ENCODE peak calls at places on chromosomes 1 and 21, in seven cellular contexts. F is smooth muscle cell of the brain vasculature; M is stimulated activated CD4-positive, alpha-beta T cell treated with anti-CD3 and anti-CD28 coated beads, TNF-alpha, amount 100 ng/mL, for 1 hour; R is thyroid gland; V is C1 segment of cervical spinal cord; W is MCF 10A; L is RWPE1. S is an unnamed sample.
A peak's percentile ranks its signal among the peaks of the same experiment; 100 is the strongest.

GRCh38 chr1:197674286-197674685 is 101.0 kb downstream of the DENND1B start:
- DNase-seq in L (no peak), W (no peak), V (no peak), F (no peak), M (no peak), R (no peak), S (no peak)

GRCh38 chr1:89363196-89363595 is 663 bp upstream of the GBP6 start:
- DNase-seq in V (no peak), M (no peak), F (no peak), L (no peak), W (no peak), R (no peak), S (no peak)

GRCh38 chr1:44024031-44024902 is 7.0 kb downstream of the SLC6A9 start:
- DNase-seq in R (no peak), M (no peak), W (no peak), V (no peak), F (no peak), L (no peak), S (no peak)

GRCh38 chr1:15618685-15619525 is 1.6 kb downstream of the DDI2 start:
- DNase-seq in V (no peak), L (no peak), W (peak; percentile 63), R (no peak), F (no peak), M (no peak), S (no peak)

GRCh38 chr1:109185990-109186703 is 27.6 kb upstream of the SARS1 start:
- DNase-seq in L (no peak), F (no peak), V (no peak), R (peak; percentile 69), W (no peak), M (no peak), S (no peak)

GRCh38 chr1:119367332-119368124 is 1.1 kb upstream of the HAO2 start:
- DNase-seq in W (peak; percentile 60), V (no peak), M (no peak), F (peak; percentile 10), L (peak; percentile 72), R (no peak), S (peak; percentile 25)

GRCh38 chr1:50251592-50252165 is 143.0 kb downstream of the ELAVL4 start:
- DNase-seq in V (no peak), L (no peak), F (no peak), R (no peak), W (no peak), M (no peak), S (no peak)

GRCh38 chr21:45506241-45506817 is 35.9 kb downstream of the SLC19A1 start:
- DNase-seq in M (no peak), V (no peak), L (no peak), F (no peak), W (no peak), R (no peak), S (no peak)

GRCh38 chr1:81681104-81681503 is 119.6 kb upstream of the ADGRL2 start:
- DNase-seq in R (no peak), F (no peak), W (no peak), V (no peak), M (no peak), L (no peak), S (no peak)

GRCh38 chr1:197481101-197481500 is 213.0 kb downstream of the CRB1 start:
- DNase-seq in V (no peak), M (no peak), R (no peak), L (no peak), F (no peak), W (no peak), S (no peak)

GRCh38 chr21:36765229-36765628 is 66.3 kb downstream of the SIM2 start:
- DNase-seq in F (no peak), W (no peak), V (no peak), M (no peak), R (no peak), L (no peak), S (no peak)

GRCh38 chr1:108048311-108049082 is 83.5 kb upstream of the VAV3 start:
- DNase-seq in V (no peak), M (no peak), W (no peak), F (no peak), R (no peak), L (no peak), S (no peak)

GRCh38 chr1:44819257-44819593 is 10.9 kb downstream of the BTBD19 start:
- DNase-seq in V (no peak), R (no peak), F (no peak), M (no peak), L (no peak), W (no peak), S (no peak)

GRCh38 chr1:119046429-119047039 is 58.4 kb upstream of the TBX15 start:
- DNase-seq in M (no peak), W (peak; percentile 43), R (no peak), V (no peak), L (peak; percentile 9), F (no peak), S (no peak)

GRCh38 chr1:248165186-248165585 is 9.4 kb upstream of the OR2M2 start:
- DNase-seq in W (no peak), M (no peak), V (no peak), L (no peak), R (no peak), F (no peak), S (no peak)

GRCh38 chr1:68979891-68980290 is 483.0 kb upstream of the DEPDC1 start:
- DNase-seq in R (no peak), V (no peak), W (no peak), M (no peak), F (no peak), L (no peak), S (no peak)

GRCh38 chr1:107943694-107944093 is 21.3 kb downstream of the VAV3 start:
- DNase-seq in M (no peak), L (no peak), R (no peak), V (no peak), F (no peak), W (no peak), S (no peak)

GRCh38 chr1:19110266-19110927 is 99.7 kb downstream of the UBR4 start:
- DNase-seq in L (no peak), F (no peak), W (no peak), V (no peak), M (no peak), R (no peak), S (no peak)

GRCh38 chr1:11797525-11798216 is 8.1 kb downstream of the MTHFR start:
- DNase-seq in L (no peak), F (no peak), V (no peak), R (peak; percentile 70), M (no peak), W (no peak), S (no peak)

GRCh38 chr1:54256756-54257155 is 56.8 kb downstream of the MRPL37 start:
- DNase-seq in W (no peak), R (no peak), L (no peak), M (no peak), V (no peak), F (no peak), S (no peak)

GRCh38 chr1:27391511-27392095 is 819 bp upstream of the GPR3 start:
- DNase-seq in L (no peak), R (peak; percentile 77), F (no peak), M (no peak), W (peak; percentile 35), V (peak; percentile 59), S (peak; percentile 22)

GRCh38 chr1:215600258-215600792 is 33.2 kb downstream of the KCTD3 start:
- DNase-seq in F (no peak), L (no peak), V (no peak), M (no peak), R (no peak), W (no peak), S (no peak)

S was measured in NCI-H1048.